ENCODE peak calls at places on chromosomes 1 and 21, in five cellular contexts. Z, W, C, Q and A are unnamed samples. For H3K36me3, the result is how much of the 10 kb centered on the place peaks cover.

GRCh38 chr1:8259498-8260290 is 58.2 kb upstream of the SLC45A1 start:
- DNase-seq in Z (peak), Q (peak), C (peak), W (no peak), A (peak)

GRCh38 chr1:227789881-227790400 is 25.5 kb upstream of the PRSS38 start:
- DNase-seq in W (no peak), Q (no peak), Z (no peak), C (no peak), A (no peak)

GRCh38 chr1:23424171-23424959 is at the start of gene TCEA3:
- DNase-seq in W (peak), Z (peak), Q (peak), C (peak), A (peak)

GRCh38 chr1:55272994-55273393 is 57.8 kb upstream of the USP24 start:
- DNase-seq in Z (no peak), C (no peak), W (no peak), Q (no peak), A (no peak)

GRCh38 chr1:92194516-92194915 is 23.2 kb upstream of the C1orf146 start:
- DNase-seq in C (no peak), Z (no peak), W (no peak), Q (no peak), A (no peak)

GRCh38 chr1:151952811-151953210 is 40.8 kb downstream of the S100A10 start:
- DNase-seq in Z (no peak), W (no peak), C (no peak), Q (no peak), A (no peak)

GRCh38 chr1:202367200-202367742 is 18.8 kb downstream of the PPP1R12B start:
- DNase-seq in C (no peak), Q (no peak), Z (no peak), W (no peak), A (no peak)

GRCh38 chr1:169511339-169512028 is 25.7 kb upstream of the SLC19A2 start:
- DNase-seq in Q (no peak), C (no peak), W (no peak), Z (no peak), A (no peak)

GRCh38 chr1:183783896-183784637 is 20.9 kb upstream of the RGL1 start:
- DNase-seq in Z (peak), C (peak), Q (peak), W (no peak), A (peak)

GRCh38 chr1:158972841-158973240 is 36.9 kb upstream of the IFI16 start:
- DNase-seq in W (peak), C (no peak), Z (no peak), Q (no peak), A (no peak)

GRCh38 chr1:44296067-44296466 is 59.0 kb downstream of the ERI3 start:
- DNase-seq in W (no peak), C (no peak), Q (no peak), Z (no peak), A (no peak)

GRCh38 chr1:162159515-162159914 is 90.0 kb downstream of the NOS1AP start:
- DNase-seq in C (peak), Z (peak), W (no peak), Q (no peak), A (no peak)

GRCh38 chr1:6668503-6668902 is 33.1 kb downstream of the DNAJC11 start:
- DNase-seq in W (no peak), Q (no peak), Z (no peak), C (no peak), A (no peak)
- H3K36me3 ChIP-seq in W (under half), Q (under half), Z (under half), C (half or more), A (under half)

GRCh38 chr21:31117046-31117916 is 79.0 kb upstream of the KRTAP19-8 start:
- DNase-seq in Z (no peak), C (no peak), W (no peak), Q (no peak), A (no peak)
- TF ChIP-seq CTCF in Z (no peak), C (no peak), W (no peak), Q (no peak), A (no peak)

DNA sequence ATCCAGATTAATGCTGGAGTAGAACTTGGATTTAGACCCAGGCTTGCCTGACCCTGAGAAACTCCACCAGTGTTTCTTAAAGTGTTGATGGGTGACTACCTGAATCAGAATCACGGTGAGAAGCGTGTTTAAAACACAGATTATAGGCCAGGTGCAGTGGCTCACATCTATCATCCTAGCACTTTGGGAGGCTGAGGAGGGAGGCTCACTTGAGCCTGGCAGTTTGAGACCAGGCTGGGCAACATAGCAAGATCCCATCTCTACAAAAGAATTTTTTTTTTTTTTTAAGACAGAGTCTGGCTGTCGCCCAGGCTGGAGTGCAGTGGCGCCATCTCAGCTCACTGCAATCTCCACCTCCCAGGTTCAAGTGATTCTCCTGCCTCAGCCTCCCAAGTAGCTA is 56.3 kb upstream of the TENT5B start:
- DNase-seq in C (no peak), Z (no peak), W (no peak), Q (no peak), A (no peak)
- TF ChIP-seq POLR2AphosphoS5 in C (no peak), Z (no peak), W (no peak), Q (no peak), A (no peak)

GRCh38 chr1:10650591-10651216 is 145.7 kb downstream of the CASZ1 start:
- DNase-seq in Q (no peak), W (no peak), Z (no peak), C (no peak), A (no peak)
- H3K36me3 ChIP-seq in Q (under half), W (under half), Z (under half), C (half or more), A (half or more)